ENCODE peak calls at places on chromosome 9, in five cellular contexts. E, J, U, N and Q are unnamed samples.

GRCh38 chr9:15304620-15305019 is 2.4 kb downstream of the TTC39B start:
- DNase-seq in E (no peak), J (no peak), U (no peak), N (no peak), Q (no peak)

GRCh38 chr9:136539427-136540412 is 6.1 kb downstream of the NOTCH1 start:
- DNase-seq in E (no peak), J (peak), U (no peak), N (no peak), Q (no peak)

GRCh38 chr9:129352157-129352870 is 174.3 kb upstream of the IER5L start:
- DNase-seq in E (no peak), J (no peak), U (no peak), N (no peak), Q (no peak)

GRCh38 chr9:95092321-95093072 is 225.0 kb downstream of the FANCC start:
- DNase-seq in E (peak), J (no peak), U (peak), N (no peak), Q (no peak)

GRCh38 chr9:22447607-22448305 is 1.1 kb downstream of the DMRTA1 start:
- DNase-seq in E (no peak), J (peak), U (no peak), N (no peak), Q (no peak)

GRCh38 chr9:97366889-97367288 is 45.0 kb upstream of the TDRD7 start:
- DNase-seq in E (no peak), J (no peak), U (no peak), N (no peak), Q (no peak)

GRCh38 chr9:129487658-129488483 is 133.0 kb downstream of the C9orf50 start:
- DNase-seq in E (no peak), J (peak), U (peak), N (no peak), Q (peak)

GRCh38 chr9:8208465-8208864 is 408.9 kb upstream of the DMAC1 start:
- DNase-seq in E (no peak), J (no peak), U (no peak), N (no peak), Q (no peak)

GRCh38 chr9:15274425-15274824 is 32.6 kb downstream of the TTC39B start:
- DNase-seq in E (no peak), J (no peak), U (no peak), N (no peak), Q (no peak)